ENCODE peak calls at places on chromosomes 7 and 10, in nine cellular contexts. One of them, this sample, is unnamed.

GRCh38 chr10:80464557-80465466 is 10.7 kb downstream of the TSPAN14 start:
- DNase-seq in CD8-positive, alpha-beta T cell: no peak
- DNase-seq in AG09309: no peak
- DNase-seq in GM13976: no peak
- DNase-seq in HFFc6: no peak
- DNase-seq in bronchial epithelial cell: no peak
- DNase-seq in astrocyte of the spinal cord: peak
- DNase-seq in dorsolateral prefrontal cortex: peak
- DNase-seq in lower lobe of right lung: no peak
- DNase-seq in this sample: no peak

GRCh38 chr7:149495785-149496641 is 1.6 kb downstream of the ZNF746 start:
- DNase-seq in AG09309: peak
- DNase-seq in HFFc6: peak
- DNase-seq in dorsolateral prefrontal cortex: no peak
- DNase-seq in lower lobe of right lung: peak
- DNase-seq in CD8-positive, alpha-beta T cell: no peak
- DNase-seq in astrocyte of the spinal cord: peak
- DNase-seq in GM13976: no peak
- DNase-seq in bronchial epithelial cell: peak
- DNase-seq in this sample: peak

GRCh38 chr7:153832160-153832559 is 220.0 kb upstream of the DPP6 start:
- DNase-seq in bronchial epithelial cell: no peak
- DNase-seq in CD8-positive, alpha-beta T cell: no peak
- DNase-seq in AG09309: no peak
- DNase-seq in dorsolateral prefrontal cortex: no peak
- DNase-seq in HFFc6: no peak
- DNase-seq in lower lobe of right lung: no peak
- DNase-seq in GM13976: no peak
- DNase-seq in astrocyte of the spinal cord: no peak
- DNase-seq in this sample: no peak

GRCh38 chr10:111706331-111706730 is 477.2 kb downstream of the GPAM start:
- DNase-seq in astrocyte of the spinal cord: no peak
- DNase-seq in dorsolateral prefrontal cortex: no peak
- DNase-seq in CD8-positive, alpha-beta T cell: no peak
- DNase-seq in HFFc6: no peak
- DNase-seq in AG09309: no peak
- DNase-seq in lower lobe of right lung: no peak
- DNase-seq in bronchial epithelial cell: no peak
- DNase-seq in GM13976: no peak
- DNase-seq in this sample: no peak

GRCh38 chr7:23247602-23248335 is 1.2 kb downstream of the GPNMB start:
- DNase-seq in bronchial epithelial cell: no peak
- DNase-seq in dorsolateral prefrontal cortex: no peak
- DNase-seq in GM13976: peak
- DNase-seq in HFFc6: no peak
- DNase-seq in lower lobe of right lung: peak
- DNase-seq in AG09309: no peak
- DNase-seq in astrocyte of the spinal cord: no peak
- DNase-seq in CD8-positive, alpha-beta T cell: no peak
- DNase-seq in this sample: no peak

GRCh38 chr10:96831200-96831866 is 765 bp upstream of the LCOR start:
- DNase-seq in dorsolateral prefrontal cortex: no peak
- DNase-seq in CD8-positive, alpha-beta T cell: no peak
- DNase-seq in lower lobe of right lung: no peak
- DNase-seq in HFFc6: no peak
- DNase-seq in astrocyte of the spinal cord: no peak
- DNase-seq in GM13976: no peak
- DNase-seq in bronchial epithelial cell: no peak
- DNase-seq in AG09309: no peak
- DNase-seq in this sample: no peak

GRCh38 chr7:50552139-50552538 is 13.1 kb downstream of the DDC start:
- DNase-seq in HFFc6: no peak
- DNase-seq in AG09309: no peak
- DNase-seq in astrocyte of the spinal cord: no peak
- DNase-seq in lower lobe of right lung: no peak
- DNase-seq in CD8-positive, alpha-beta T cell: no peak
- DNase-seq in bronchial epithelial cell: no peak
- DNase-seq in dorsolateral prefrontal cortex: no peak
- DNase-seq in GM13976: no peak
- DNase-seq in this sample: no peak

GRCh38 chr7:4809091-4809591 is 33.7 kb downstream of the AP5Z1 start:
- DNase-seq in HFFc6: no peak
- DNase-seq in CD8-positive, alpha-beta T cell: peak
- DNase-seq in AG09309: no peak
- DNase-seq in dorsolateral prefrontal cortex: no peak
- DNase-seq in bronchial epithelial cell: no peak
- DNase-seq in astrocyte of the spinal cord: no peak
- DNase-seq in lower lobe of right lung: peak
- DNase-seq in GM13976: no peak
- DNase-seq in this sample: no peak

GRCh38 chr7:53993205-53993604 is 549.0 kb upstream of the VSTM2A start:
- DNase-seq in bronchial epithelial cell: no peak
- DNase-seq in HFFc6: no peak
- DNase-seq in AG09309: no peak
- DNase-seq in astrocyte of the spinal cord: no peak
- DNase-seq in CD8-positive, alpha-beta T cell: no peak
- DNase-seq in GM13976: no peak
- DNase-seq in dorsolateral prefrontal cortex: no peak
- DNase-seq in lower lobe of right lung: no peak
- DNase-seq in this sample: no peak

GRCh38 chr10:131724891-131725735 is 175.7 kb upstream of the PPP2R2D start:
- DNase-seq in AG09309: no peak
- DNase-seq in lower lobe of right lung: no peak
- DNase-seq in HFFc6: no peak
- DNase-seq in astrocyte of the spinal cord: no peak
- DNase-seq in CD8-positive, alpha-beta T cell: no peak
- DNase-seq in bronchial epithelial cell: no peak
- DNase-seq in GM13976: peak
- DNase-seq in dorsolateral prefrontal cortex: no peak
- DNase-seq in this sample: no peak

GRCh38 chr10:11841375-11841774 is 18.2 kb downstream of the PROSER2 start:
- DNase-seq in bronchial epithelial cell: no peak
- DNase-seq in HFFc6: no peak
- DNase-seq in lower lobe of right lung: no peak
- DNase-seq in AG09309: no peak
- DNase-seq in dorsolateral prefrontal cortex: no peak
- DNase-seq in CD8-positive, alpha-beta T cell: no peak
- DNase-seq in GM13976: no peak
- DNase-seq in astrocyte of the spinal cord: no peak
- DNase-seq in this sample: no peak

GRCh38 chr7:94655562-94655883 is 410 bp downstream of the SGCE start:
- DNase-seq in HFFc6: no peak
- DNase-seq in astrocyte of the spinal cord: no peak
- DNase-seq in dorsolateral prefrontal cortex: peak
- DNase-seq in bronchial epithelial cell: no peak
- DNase-seq in AG09309: no peak
- DNase-seq in GM13976: no peak
- DNase-seq in lower lobe of right lung: no peak
- DNase-seq in CD8-positive, alpha-beta T cell: no peak
- DNase-seq in this sample: no peak

GRCh38 chr7:94656658-94656924 is 658 bp upstream of the SGCE start:
- DNase-seq in dorsolateral prefrontal cortex: no peak
- DNase-seq in CD8-positive, alpha-beta T cell: no peak
- DNase-seq in HFFc6: no peak
- DNase-seq in astrocyte of the spinal cord: no peak
- DNase-seq in AG09309: no peak
- DNase-seq in lower lobe of right lung: no peak
- DNase-seq in GM13976: no peak
- DNase-seq in bronchial epithelial cell: no peak
- DNase-seq in this sample: no peak

GRCh38 chr7:94654764-94655561 is 970 bp downstream of the SGCE start:
- DNase-seq in HFFc6: peak
- DNase-seq in CD8-positive, alpha-beta T cell: no peak
- DNase-seq in lower lobe of right lung: no peak
- DNase-seq in GM13976: no peak
- DNase-seq in dorsolateral prefrontal cortex: no peak
- DNase-seq in bronchial epithelial cell: no peak
- DNase-seq in AG09309: no peak
- DNase-seq in astrocyte of the spinal cord: peak
- DNase-seq in this sample: no peak

GRCh38 chr7:94656925-94657731 is 1.2 kb upstream of the SGCE start:
- DNase-seq in astrocyte of the spinal cord: peak
- DNase-seq in CD8-positive, alpha-beta T cell: no peak
- DNase-seq in bronchial epithelial cell: peak
- DNase-seq in dorsolateral prefrontal cortex: peak
- DNase-seq in lower lobe of right lung: no peak
- DNase-seq in AG09309: no peak
- DNase-seq in HFFc6: peak
- DNase-seq in GM13976: no peak
- DNase-seq in this sample: no peak

GRCh38 chr7:94655884-94656657 is at the start of gene SGCE:
- DNase-seq in GM13976: peak
- DNase-seq in bronchial epithelial cell: peak
- DNase-seq in AG09309: peak
- DNase-seq in dorsolateral prefrontal cortex: peak
- DNase-seq in CD8-positive, alpha-beta T cell: no peak
- DNase-seq in astrocyte of the spinal cord: peak
- DNase-seq in lower lobe of right lung: peak
- DNase-seq in HFFc6: peak
- DNase-seq in this sample: peak
- TF ChIP-seq CTCF in GM13976: peak
- TF ChIP-seq CTCF in bronchial epithelial cell: peak
- TF ChIP-seq CTCF in AG09309: peak
- TF ChIP-seq CTCF in dorsolateral prefrontal cortex: peak
- TF ChIP-seq CTCF in CD8-positive, alpha-beta T cell: no peak
- TF ChIP-seq CTCF in astrocyte of the spinal cord: peak
- TF ChIP-seq CTCF in lower lobe of right lung: peak
- TF ChIP-seq CTCF in HFFc6: peak
- TF ChIP-seq CTCF in this sample: peak

GRCh38 chr7:74656421-74656910 is 1.1 kb upstream of the GTF2I start:
- DNase-seq in lower lobe of right lung: no peak
- DNase-seq in bronchial epithelial cell: no peak
- DNase-seq in CD8-positive, alpha-beta T cell: peak
- DNase-seq in HFFc6: peak
- DNase-seq in dorsolateral prefrontal cortex: peak
- DNase-seq in astrocyte of the spinal cord: peak
- DNase-seq in AG09309: no peak
- DNase-seq in GM13976: no peak
- DNase-seq in this sample: no peak
- TF ChIP-seq CTCF in lower lobe of right lung: peak
- TF ChIP-seq CTCF in bronchial epithelial cell: peak
- TF ChIP-seq CTCF in CD8-positive, alpha-beta T cell: no peak
- TF ChIP-seq CTCF in HFFc6: no peak
- TF ChIP-seq CTCF in dorsolateral prefrontal cortex: peak
- TF ChIP-seq CTCF in astrocyte of the spinal cord: no peak
- TF ChIP-seq CTCF in AG09309: no peak
- TF ChIP-seq CTCF in GM13976: peak
- TF ChIP-seq CTCF in this sample: no peak

GRCh38 chr7:45874408-45875131 is 1.7 kb upstream of the CCDC201 start:
- DNase-seq in CD8-positive, alpha-beta T cell: no peak
- DNase-seq in bronchial epithelial cell: peak
- DNase-seq in HFFc6: peak
- DNase-seq in dorsolateral prefrontal cortex: no peak
- DNase-seq in lower lobe of right lung: no peak
- DNase-seq in AG09309: peak
- DNase-seq in astrocyte of the spinal cord: peak
- DNase-seq in GM13976: no peak
- DNase-seq in this sample: peak

GRCh38 chr7:45869426-45869825 is 3.5 kb downstream of the CCDC201 start:
- DNase-seq in lower lobe of right lung: no peak
- DNase-seq in HFFc6: peak
- DNase-seq in dorsolateral prefrontal cortex: no peak
- DNase-seq in bronchial epithelial cell: peak
- DNase-seq in CD8-positive, alpha-beta T cell: no peak
- DNase-seq in astrocyte of the spinal cord: peak
- DNase-seq in AG09309: no peak
- DNase-seq in GM13976: no peak
- DNase-seq in this sample: no peak

GRCh38 chr7:45873035-45873354 is at the start of gene CCDC201:
- DNase-seq in astrocyte of the spinal cord: no peak
- DNase-seq in CD8-positive, alpha-beta T cell: no peak
- DNase-seq in bronchial epithelial cell: no peak
- DNase-seq in HFFc6: no peak
- DNase-seq in GM13976: no peak
- DNase-seq in lower lobe of right lung: no peak
- DNase-seq in dorsolateral prefrontal cortex: no peak
- DNase-seq in AG09309: no peak
- DNase-seq in this sample: no peak

GRCh38 chr7:45873355-45873754 is 473 bp upstream of the CCDC201 start:
- DNase-seq in dorsolateral prefrontal cortex: no peak
- DNase-seq in HFFc6: no peak
- DNase-seq in lower lobe of right lung: no peak
- DNase-seq in astrocyte of the spinal cord: no peak
- DNase-seq in bronchial epithelial cell: peak
- DNase-seq in GM13976: no peak
- DNase-seq in CD8-positive, alpha-beta T cell: no peak
- DNase-seq in AG09309: no peak
- DNase-seq in this sample: no peak

GRCh38 chr7:45872116-45873034 is 507 bp downstream of the CCDC201 start:
- DNase-seq in bronchial epithelial cell: peak
- DNase-seq in AG09309: no peak
- DNase-seq in HFFc6: no peak
- DNase-seq in astrocyte of the spinal cord: no peak
- DNase-seq in GM13976: no peak
- DNase-seq in dorsolateral prefrontal cortex: no peak
- DNase-seq in CD8-positive, alpha-beta T cell: no peak
- DNase-seq in lower lobe of right lung: no peak
- DNase-seq in this sample: no peak
- TF ChIP-seq CTCF in bronchial epithelial cell: peak
- TF ChIP-seq CTCF in AG09309: peak
- TF ChIP-seq CTCF in HFFc6: peak
- TF ChIP-seq CTCF in astrocyte of the spinal cord: peak
- TF ChIP-seq CTCF in GM13976: peak
- TF ChIP-seq CTCF in dorsolateral prefrontal cortex: no peak
- TF ChIP-seq CTCF in CD8-positive, alpha-beta T cell: no peak
- TF ChIP-seq CTCF in lower lobe of right lung: peak
- TF ChIP-seq CTCF in this sample: peak

GRCh38 chr10:122281751-122282150 is 10.7 kb downstream of the BTBD16 start:
- DNase-seq in dorsolateral prefrontal cortex: no peak
- DNase-seq in lower lobe of right lung: no peak
- DNase-seq in GM13976: no peak
- DNase-seq in bronchial epithelial cell: no peak
- DNase-seq in AG09309: no peak
- DNase-seq in astrocyte of the spinal cord: no peak
- DNase-seq in CD8-positive, alpha-beta T cell: no peak
- DNase-seq in HFFc6: no peak
- DNase-seq in this sample: no peak

GRCh38 chr10:122280156-122280555 is 9.1 kb downstream of the BTBD16 start:
- DNase-seq in CD8-positive, alpha-beta T cell: no peak
- DNase-seq in HFFc6: no peak
- DNase-seq in bronchial epithelial cell: no peak
- DNase-seq in lower lobe of right lung: no peak
- DNase-seq in dorsolateral prefrontal cortex: no peak
- DNase-seq in AG09309: no peak
- DNase-seq in GM13976: no peak
- DNase-seq in astrocyte of the spinal cord: no peak
- DNase-seq in this sample: no peak

GRCh38 chr10:122277737-122278136 is 6.6 kb downstream of the BTBD16 start:
- DNase-seq in AG09309: no peak
- DNase-seq in lower lobe of right lung: no peak
- DNase-seq in bronchial epithelial cell: no peak
- DNase-seq in astrocyte of the spinal cord: no peak
- DNase-seq in GM13976: no peak
- DNase-seq in dorsolateral prefrontal cortex: no peak
- DNase-seq in HFFc6: no peak
- DNase-seq in CD8-positive, alpha-beta T cell: no peak
- DNase-seq in this sample: no peak

GRCh38 chr10:122280977-122281376 is 9.9 kb downstream of the BTBD16 start:
- DNase-seq in bronchial epithelial cell: no peak
- DNase-seq in CD8-positive, alpha-beta T cell: no peak
- DNase-seq in dorsolateral prefrontal cortex: no peak
- DNase-seq in lower lobe of right lung: no peak
- DNase-seq in HFFc6: no peak
- DNase-seq in astrocyte of the spinal cord: no peak
- DNase-seq in AG09309: no peak
- DNase-seq in GM13976: no peak
- DNase-seq in this sample: no peak

GRCh38 chr10:122279725-122280141 is 8.6 kb downstream of the BTBD16 start:
- DNase-seq in CD8-positive, alpha-beta T cell: no peak
- DNase-seq in astrocyte of the spinal cord: peak
- DNase-seq in lower lobe of right lung: no peak
- DNase-seq in bronchial epithelial cell: peak
- DNase-seq in GM13976: peak
- DNase-seq in dorsolateral prefrontal cortex: peak
- DNase-seq in HFFc6: peak
- DNase-seq in AG09309: no peak
- DNase-seq in this sample: no peak
- TF ChIP-seq CTCF in CD8-positive, alpha-beta T cell: no peak
- TF ChIP-seq CTCF in astrocyte of the spinal cord: peak
- TF ChIP-seq CTCF in lower lobe of right lung: peak
- TF ChIP-seq CTCF in bronchial epithelial cell: peak
- TF ChIP-seq CTCF in GM13976: peak
- TF ChIP-seq CTCF in dorsolateral prefrontal cortex: peak
- TF ChIP-seq CTCF in HFFc6: peak
- TF ChIP-seq CTCF in AG09309: peak
- TF ChIP-seq CTCF in this sample: peak

This sample was measured in AG09319.